ENCODE peak calls at places on chromosomes 7 and 10, in six cellular contexts. A is neural progenitor cell, B is H1, K is H9, R is mammary epithelial cell, T is GM23338. X is an unnamed sample.

GRCh38 chr7:80807166-80807900 is 111.5 kb downstream of the SEMA3C start:
- DNase-seq in A (no peak), B (no peak), K (no peak), R (no peak), T (no peak), X (no peak)

GRCh38 chr7:40698214-40698920 is 563.6 kb downstream of the SUGCT start:
- DNase-seq in A (no peak), B (no peak), K (no peak), R (peak), T (no peak), X (no peak)

GRCh38 chr7:99786726-99787300 is 2.8 kb upstream of the CYP3A4 start:
- DNase-seq in A (no peak), B (no peak), K (no peak), R (peak), T (no peak), X (no peak)

GRCh38 chr10:61136151-61136550 is 192.2 kb upstream of the RHOBTB1 start:
- DNase-seq in A (no peak), B (no peak), K (peak), R (peak), T (peak), X (no peak)

GRCh38 chr10:117166420-117167345 is 28.6 kb upstream of the VAX1 start:
- DNase-seq in A (no peak), B (no peak), K (peak), R (peak), T (no peak), X (no peak)

GRCh38 chr7:134742688-134743350 is 36.6 kb upstream of the CALD1 start:
- DNase-seq in A (no peak), B (no peak), K (no peak), R (no peak), T (no peak), X (no peak)

GRCh38 chr7:141660259-141660658 is 41.7 kb downstream of the DENND11 start:
- DNase-seq in A (no peak), B (no peak), K (no peak), R (no peak), T (no peak), X (no peak)

GRCh38 chr10:78470267-78471103 is 436.8 kb downstream of the RPS24 start:
- DNase-seq in A (no peak), B (no peak), K (no peak), R (no peak), T (no peak), X (no peak)

GRCh38 chr10:47222461-47222860 is 77.5 kb upstream of the GDF10 start:
- DNase-seq in A (no peak), B (no peak), K (no peak), R (no peak), T (no peak), X (no peak)

GRCh38 chr7:270351-270983 is 19.5 kb upstream of the FOXL3 start:
- DNase-seq in A (no peak), B (no peak), K (no peak), R (no peak), T (no peak), X (no peak)

GRCh38 chr10:6101181-6101580 is 12.3 kb downstream of the RBM17 start:
- DNase-seq in A (no peak), B (no peak), K (no peak), R (no peak), T (peak), X (no peak)

GRCh38 chr10:49138361-49138891 is 4.6 kb upstream of the FAM170B start:
- DNase-seq in A (no peak), B (no peak), K (no peak), R (no peak), T (no peak), X (no peak)

GRCh38 chr7:146116452-146117219 is at the start of gene CNTNAP2:
- DNase-seq in A (peak), B (peak), K (peak), R (no peak), T (peak), X (peak)

GRCh38 chr10:77428776-77429395 is 208.7 kb downstream of the KCNMA1 start:
- DNase-seq in A (peak), B (no peak), K (peak), R (peak), T (peak), X (no peak)

GRCh38 chr10:102455893-102456471 is 4.6 kb upstream of the C10orf95 start:
- DNase-seq in A (no peak), B (no peak), K (peak), R (peak), T (peak), X (no peak)

GRCh38 chr10:101817542-101818118 is 614 bp downstream of the OGA start:
- DNase-seq in A (peak), B (no peak), K (peak), R (peak), T (peak), X (no peak)

GRCh38 chr10:127386606-127387327 is 162.3 kb upstream of the NPS start:
- DNase-seq in A (peak), B (no peak), K (peak), R (no peak), T (peak), X (peak)

GRCh38 chr10:127153166-127153565 is 43.2 kb downstream of the INSYN2A start:
- DNase-seq in A (no peak), B (no peak), K (no peak), R (no peak), T (no peak), X (no peak)

GRCh38 chr10:490891-491571 is 198.4 kb downstream of the DIP2C start:
- DNase-seq in A (no peak), B (no peak), K (no peak), R (no peak), T (peak), X (no peak)

GRCh38 chr10:110357252-110357780 is 52.6 kb upstream of the SMNDC1 start:
- DNase-seq in A (no peak), B (no peak), K (no peak), R (peak), T (no peak), X (no peak)

GRCh38 chr10:107442035-107442505 is 277.6 kb upstream of the SORCS1 start:
- DNase-seq in A (no peak), B (no peak), K (no peak), R (peak), T (no peak), X (no peak)

GRCh38 chr10:110568055-110568735 is 700 bp downstream of the SMC3 start:
- DNase-seq in A (peak), B (no peak), K (peak), R (peak), T (peak), X (no peak)

GRCh38 chr7:152158801-152159587 is 133.5 kb downstream of the GALNT11 start:
- DNase-seq in A (no peak), B (no peak), K (no peak), R (no peak), T (no peak), X (no peak)

GRCh38 chr7:152512711-152513110 is 76.9 kb upstream of the KMT2C start:
- DNase-seq in A (no peak), B (no peak), K (no peak), R (peak), T (no peak), X (no peak)

GRCh38 chr10:77004917-77005564 is 632.6 kb downstream of the KCNMA1 start:
- DNase-seq in A (peak), B (no peak), K (peak), R (peak), T (peak), X (peak)

GRCh38 chr7:151249732-151250072 is 1.2 kb upstream of the SMARCD3 start:
- DNase-seq in A (peak), B (no peak), K (peak), R (no peak), T (peak), X (peak)

GRCh38 chr10:132692311-132692710 is 93.6 kb downstream of the NKX6-2 start:
- DNase-seq in A (no peak), B (no peak), K (no peak), R (no peak), T (no peak), X (no peak)

GRCh38 chr7:147941316-147941715 is 649.2 kb upstream of the C7orf33 start:
- DNase-seq in A (no peak), B (no peak), K (no peak), R (no peak), T (no peak), X (no peak)

GRCh38 chr10:71068811-71069411 is 143.5 kb upstream of the UNC5B start:
- DNase-seq in A (peak), B (no peak), K (no peak), R (peak), T (no peak), X (no peak)

GRCh38 chr7:100827330-100828226 is at the start of gene EPHB4:
- DNase-seq in A (peak), B (no peak), K (peak), R (peak), T (peak), X (peak)

GRCh38 chr7:22339725-22340390 is 17.1 kb downstream of the RAPGEF5 start:
- DNase-seq in A (no peak), B (no peak), K (no peak), R (no peak), T (no peak), X (no peak)

GRCh38 chr7:77415474-77415821 is 701 bp downstream of the GSAP start:
- DNase-seq in A (peak), B (no peak), K (no peak), R (no peak), T (peak), X (no peak)

GRCh38 chr7:64574481-64575159 is 11.7 kb upstream of the ZNF680 start:
- DNase-seq in A (no peak), B (no peak), K (no peak), R (no peak), T (peak), X (no peak)

GRCh38 chr7:117559391-117559790 is 79.6 kb downstream of the CFTR start:
- DNase-seq in A (no peak), B (no peak), K (no peak), R (no peak), T (no peak), X (no peak)

GRCh38 chr7:113118074-113118959 is at the start of gene SMIM30:
- DNase-seq in A (peak), B (no peak), K (peak), R (peak), T (peak), X (peak)

GRCh38 chr7:87218941-87219544 is 489 bp downstream of the TMEM243 start:
- DNase-seq in A (peak), B (peak), K (peak), R (peak), T (peak), X (peak)
- H2AFZ ChIP-seq in A (peak), B (peak), K (no peak), R (peak), T (peak), X (peak)

GRCh38 chr7:124263232-124263827 is 230.5 kb upstream of the TMEM229A start:
- DNase-seq in A (peak), B (no peak), K (peak), R (peak), T (peak), X (no peak)
- H2AFZ ChIP-seq in A (no peak), B (no peak), K (no peak), R (peak), T (no peak), X (peak)

DNA sequence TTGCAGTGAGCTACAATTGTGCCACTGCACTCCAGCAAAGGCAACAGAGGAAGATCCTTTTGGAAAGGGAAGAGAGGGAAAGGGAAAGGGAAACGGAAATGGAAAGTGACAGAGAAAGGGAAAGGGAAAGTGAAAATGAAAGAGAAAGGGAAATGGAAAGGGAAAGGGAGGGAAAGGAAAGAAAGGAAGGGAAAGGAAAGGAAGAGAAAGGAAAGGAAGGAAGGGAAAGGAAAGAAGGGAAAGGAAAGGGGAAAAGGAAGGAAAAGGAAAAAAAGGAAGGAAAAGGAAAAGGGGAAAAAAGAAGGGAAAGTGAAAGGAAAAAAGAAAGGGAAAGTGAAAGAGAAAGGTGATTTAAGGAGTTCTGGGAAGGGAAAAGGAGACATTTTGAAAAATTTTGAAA is 2.4 kb upstream of the ZC3HAV1 start:
- DNase-seq in A (no peak), B (no peak), K (no peak), R (no peak), T (no peak), X (no peak)
- H2AFZ ChIP-seq in A (no peak), B (no peak), K (no peak), R (no peak), T (no peak), X (no peak)

GRCh38 chr10:72319416-72320254 is 35.1 kb downstream of the DNAJB12 start:
- DNase-seq in A (peak), B (no peak), K (peak), R (peak), T (peak), X (no peak)

GRCh38 chr10:72316386-72316700 is 38.4 kb downstream of the DNAJB12 start:
- DNase-seq in A (no peak), B (no peak), K (no peak), R (no peak), T (no peak), X (no peak)

GRCh38 chr10:72316748-72317435 is 37.8 kb downstream of the DNAJB12 start:
- DNase-seq in A (no peak), B (no peak), K (no peak), R (no peak), T (no peak), X (no peak)

GRCh38 chr10:72320676-72321247 is 34.0 kb downstream of the DNAJB12 start:
- DNase-seq in A (peak), B (peak), K (peak), R (peak), T (peak), X (no peak)

DNA sequence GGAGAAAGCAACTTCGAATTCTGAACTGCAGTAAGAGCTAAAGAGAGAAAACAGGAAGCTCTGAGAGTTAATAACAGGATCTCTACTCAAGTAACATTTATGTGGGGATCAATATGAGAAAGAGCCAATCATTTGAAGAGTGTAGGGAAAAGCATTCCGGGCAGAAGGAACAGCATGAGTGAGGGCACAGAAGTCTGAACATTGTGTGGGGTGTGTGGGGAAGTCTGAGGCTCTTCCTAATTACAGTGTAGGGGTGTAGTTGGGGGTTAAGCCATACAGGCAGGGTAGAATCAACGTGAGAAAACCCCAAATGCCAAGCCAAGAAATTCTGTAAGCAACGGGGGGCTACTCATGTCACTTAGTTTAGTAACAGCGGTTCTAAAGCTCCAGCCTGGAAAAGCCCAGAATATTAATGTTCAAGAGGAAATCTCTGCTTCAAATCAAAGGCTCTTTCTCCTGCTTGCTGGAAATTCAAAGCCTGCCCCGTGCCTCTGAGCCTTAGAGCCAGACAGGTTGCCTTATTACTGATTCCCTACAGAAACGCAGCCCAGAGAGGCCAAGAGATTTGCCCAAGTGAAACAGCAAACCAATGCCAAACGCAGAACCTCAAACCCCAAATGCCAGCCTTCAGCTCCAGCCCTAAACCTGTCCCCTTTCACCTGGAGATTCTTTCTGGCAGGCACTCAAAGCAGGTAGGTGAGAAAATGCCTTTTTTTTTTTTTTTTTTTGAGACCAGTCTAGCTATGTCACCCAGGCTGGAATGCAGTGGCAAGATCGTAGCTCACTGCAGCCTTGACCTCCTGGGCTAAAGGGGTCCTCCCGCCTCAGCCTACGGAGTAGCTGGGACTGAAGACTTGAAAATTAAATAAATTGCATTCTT is 36.1 kb downstream of the DNAJB12 start:
- DNase-seq in A (no peak), B (no peak), K (no peak), R (no peak), T (no peak), X (no peak)
- H2AFZ ChIP-seq in A (peak), B (no peak), K (no peak), R (no peak), T (peak), X (peak)

X was measured in neuronal stem cell.